ENCODE peak calls at places on chromosome 6, in five cellular contexts. X is AG04450, Y is left lung, P is A549, Z is bronchial epithelial cell. D is an unnamed sample.

GRCh38 chr6:110360671-110361070 is 2.5 kb upstream of the METTL24 start:
- DNase-seq in X (no peak), Y (no peak), P (no peak), Z (no peak), D (no peak)

GRCh38 chr6:154932562-154933027 is 62.5 kb upstream of the TIAM2 start:
- DNase-seq in X (peak; percentile 45), Y (no peak), P (peak; percentile 17), Z (peak; percentile 61), D (peak; percentile 70)

GRCh38 chr6:110608151-110608550 is 131.7 kb upstream of the SLC22A16 start:
- DNase-seq in X (no peak), Y (no peak), P (no peak), Z (no peak), D (no peak)

GRCh38 chr6:5617179-5617578 is 355.9 kb downstream of the FARS2 start:
- DNase-seq in X (no peak), Y (no peak), P (no peak), Z (no peak), D (no peak)

GRCh38 chr6:105601541-105602174 is 198.8 kb upstream of the PREP start:
- DNase-seq in X (peak; percentile 97), Y (no peak), P (peak; percentile 98), Z (peak; percentile 100), D (no peak)

GRCh38 chr6:87154641-87155271 is 609 bp upstream of the ZNF292 start:
- DNase-seq in X (peak; percentile 54), Y (no peak), P (peak; percentile 71), Z (peak; percentile 75), D (peak; percentile 78)

GRCh38 chr6:30612687-30613248 is 4.3 kb downstream of the PPP1R10 start:
- DNase-seq in X (no peak), Y (no peak), P (no peak), Z (no peak), D (peak; percentile 55)

GRCh38 chr6:26361544-26361943 is 3.5 kb upstream of the BTN3A2 start:
- DNase-seq in X (no peak), Y (no peak), P (no peak), Z (no peak), D (no peak)

GRCh38 chr6:99119109-99120031 is 171.6 kb upstream of the FBXL4 start:
- DNase-seq in X (peak; percentile 4), Y (no peak), P (peak; percentile 27), Z (peak; percentile 56), D (peak; percentile 67)

GRCh38 chr6:109204511-109204910 is 109.2 kb downstream of the CEP57L1 start:
- DNase-seq in X (no peak), Y (no peak), P (no peak), Z (no peak), D (no peak)

GRCh38 chr6:155227076-155227475 is 36.7 kb upstream of the CLDN20 start:
- DNase-seq in X (no peak), Y (no peak), P (no peak), Z (no peak), D (no peak)

GRCh38 chr6:154878866-154879491 is 116.1 kb upstream of the TIAM2 start:
- DNase-seq in X (no peak), Y (no peak), P (no peak), Z (peak; percentile 21), D (no peak)

GRCh38 chr6:410555-411395 is 19.2 kb downstream of the IRF4 start:
- DNase-seq in X (no peak), Y (no peak), P (no peak), Z (no peak), D (no peak)

GRCh38 chr6:138007014-138007472 is 100.2 kb downstream of the PERP start:
- DNase-seq in X (no peak), Y (no peak), P (peak; percentile 38), Z (peak; percentile 80), D (peak; percentile 52)

GRCh38 chr6:149217466-149217888 is 100.0 kb upstream of the TAB2 start:
- DNase-seq in X (no peak), Y (no peak), P (no peak), Z (no peak), D (no peak)

GRCh38 chr6:152458648-152459047 is 178.5 kb downstream of the SYNE1 start:
- DNase-seq in X (no peak), Y (no peak), P (no peak), Z (peak; percentile 6), D (peak; percentile 36)

GRCh38 chr6:159996087-159996622 is 27.3 kb downstream of the IGF2R start:
- DNase-seq in X (no peak), Y (no peak), P (no peak), Z (no peak), D (peak; percentile 27)

GRCh38 chr6:106083618-106084017 is 2.5 kb upstream of the PRDM1 start:
- DNase-seq in X (no peak), Y (no peak), P (no peak), Z (no peak), D (no peak)

GRCh38 chr6:30842754-30843610 is 41.3 kb upstream of the DDR1 start:
- DNase-seq in X (no peak), Y (no peak), P (no peak), Z (no peak), D (peak; percentile 45)

GRCh38 chr6:163687075-163687474 is 272.6 kb downstream of the QKI start:
- DNase-seq in X (no peak), Y (no peak), P (no peak), Z (no peak), D (no peak)
- TF ChIP-seq CTCF in X (no peak), Y (no peak), P (no peak), Z (no peak), D (no peak)

GRCh38 chr6:72048080-72048479 is 161.7 kb downstream of the RIMS1 start:
- DNase-seq in X (no peak), Y (no peak), P (no peak), Z (no peak), D (no peak)

GRCh38 chr6:72037006-72037405 is 150.7 kb downstream of the RIMS1 start:
- DNase-seq in X (no peak), Y (no peak), P (no peak), Z (no peak), D (no peak)

GRCh38 chr6:72040106-72040505 is 153.8 kb downstream of the RIMS1 start:
- DNase-seq in X (no peak), Y (no peak), P (no peak), Z (no peak), D (peak; percentile 9)

GRCh38 chr6:72042088-72042487 is 155.7 kb downstream of the RIMS1 start:
- DNase-seq in X (no peak), Y (no peak), P (no peak), Z (peak; percentile 26), D (peak; percentile 23)
- TF ChIP-seq CTCF in X (peak; percentile 30), Y (no peak), P (no peak), Z (peak; percentile 11), D (peak; percentile 46)

DNA sequence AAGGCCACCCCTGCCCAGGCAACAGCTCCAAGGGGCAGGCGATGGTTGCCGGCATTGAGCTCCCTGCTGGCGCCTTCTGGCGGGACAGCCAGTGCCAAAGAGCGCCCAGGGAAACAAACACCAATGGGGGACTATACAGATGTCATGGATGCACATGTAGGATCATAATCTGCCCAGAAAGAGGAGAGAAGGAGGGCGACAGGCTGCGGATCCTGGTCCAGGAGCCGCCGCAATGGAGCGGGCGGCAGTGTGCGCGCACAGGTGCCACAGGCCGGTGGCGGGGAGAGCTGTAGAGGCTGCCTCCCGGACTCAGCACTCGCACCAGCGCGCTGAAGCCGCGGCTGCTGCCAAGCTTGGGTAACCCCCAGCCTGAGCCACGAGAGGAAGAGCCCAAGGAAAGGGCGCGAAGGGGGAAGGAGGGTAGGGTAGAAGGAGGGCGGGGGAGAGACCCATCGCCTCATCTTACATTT is 418 bp upstream of the FUT9 start:
- DNase-seq in X (no peak), Y (peak; percentile 65), P (no peak), Z (no peak), D (peak; percentile 55)
- TF ChIP-seq CTCF in X (no peak), Y (no peak), P (no peak), Z (no peak), D (peak; percentile 16)

GRCh38 chr6:24766685-24767462 is 7.9 kb upstream of the GMNN start:
- DNase-seq in X (no peak), Y (no peak), P (peak; percentile 21), Z (peak; percentile 56), D (peak; percentile 42)
- TF ChIP-seq CTCF in X (peak; percentile 51), Y (peak; percentile 22), P (peak; percentile 59), Z (peak; percentile 34), D (peak; percentile 60)

DNA sequence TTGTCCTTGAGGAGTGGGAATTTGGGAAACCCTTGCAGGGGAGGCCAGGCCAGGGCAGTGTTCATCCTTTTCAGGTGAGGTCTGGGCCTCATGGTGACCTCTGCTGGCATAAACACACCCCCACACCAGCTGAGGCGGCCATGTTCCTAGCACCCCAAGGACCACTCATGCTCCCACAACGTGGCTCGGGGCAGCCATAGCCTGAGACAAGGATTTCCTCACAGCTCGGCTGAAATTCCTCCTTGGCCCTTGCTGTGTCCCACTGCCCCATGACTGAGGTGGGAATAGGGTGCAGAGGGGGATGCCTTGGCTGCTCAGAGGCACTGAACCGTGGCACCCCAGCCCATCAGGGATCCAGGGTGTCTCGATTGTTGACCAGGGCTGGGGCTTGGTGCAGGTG is 27.3 kb upstream of the SPDEF start:
- DNase-seq in X (no peak), Y (no peak), P (no peak), Z (no peak), D (no peak)
- TF ChIP-seq CTCF in X (peak; percentile 28), Y (no peak), P (peak; percentile 29), Z (no peak), D (peak; percentile 39)

DNA sequence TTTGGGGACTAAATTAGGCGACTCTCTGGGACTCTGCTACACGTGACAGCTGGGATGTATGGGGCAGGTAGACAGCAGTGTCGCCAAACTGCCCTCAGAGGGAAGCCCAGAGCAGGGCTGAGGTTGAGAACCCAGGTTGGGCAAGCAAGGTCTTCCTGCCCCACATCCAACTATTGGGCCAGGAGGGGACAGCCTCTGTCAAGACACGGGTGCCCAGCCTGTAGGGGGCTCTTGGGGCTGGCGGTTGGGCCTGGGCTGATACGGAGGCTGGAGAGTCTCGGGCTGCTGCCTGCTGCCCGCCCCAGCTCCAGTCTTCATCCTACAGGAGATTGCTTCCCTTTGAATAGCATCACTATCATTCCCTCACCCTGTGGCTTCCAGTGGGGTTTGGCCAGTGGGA is 33.3 kb downstream of the CPNE5 start:
- DNase-seq in X (no peak), Y (no peak), P (no peak), Z (no peak), D (no peak)
- TF ChIP-seq CTCF in X (no peak), Y (no peak), P (no peak), Z (no peak), D (no peak)

DNA sequence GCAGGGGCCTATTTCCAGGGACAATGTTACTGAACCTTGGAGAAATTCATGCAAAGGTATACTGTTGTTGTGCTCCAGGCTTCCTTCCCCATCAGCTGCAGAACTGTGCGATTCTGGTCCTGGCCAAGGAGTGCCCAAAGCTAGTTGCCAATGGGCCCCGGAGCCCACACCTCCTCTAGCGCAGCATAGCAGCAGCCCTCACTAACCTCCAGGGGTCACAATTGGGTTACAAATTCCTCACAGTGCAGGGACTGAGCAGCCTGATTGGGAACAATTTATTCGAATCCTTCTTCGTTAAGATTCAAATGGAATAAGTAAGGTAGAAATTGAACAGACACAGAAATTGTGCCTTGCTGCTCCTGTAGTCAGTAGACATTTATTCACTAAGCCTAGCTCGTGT is 284.9 kb downstream of the PRKN start:
- DNase-seq in X (no peak), Y (no peak), P (peak; percentile 28), Z (no peak), D (peak; percentile 21)
- TF ChIP-seq CTCF in X (no peak), Y (no peak), P (no peak), Z (no peak), D (peak; percentile 42)